ENCODE peak calls at places on chromosomes 7 and 10, in four cellular contexts. U is GM12865, A is lower lobe of right lung, J is cardiac muscle cell. O is an unnamed sample.

GRCh38 chr10:97570146-97570788 is 2.3 kb upstream of the ANKRD2 start:
- DNase-seq in U (no peak), A (no peak), J (no peak), O (peak; percentile 89)

GRCh38 chr7:116169060-116169459 is 41.3 kb upstream of the TES start:
- DNase-seq in U (no peak), A (no peak), J (no peak), O (no peak)

GRCh38 chr7:80070391-80070790 is 64.2 kb upstream of the GNAI1 start:
- DNase-seq in U (no peak), A (no peak), J (no peak), O (no peak)

GRCh38 chr7:100681491-100682227 is 8.1 kb downstream of the GNB2 start:
- DNase-seq in U (no peak), A (no peak), J (no peak), O (no peak)

GRCh38 chr10:93199221-93199681 is 125.6 kb downstream of the CYP26A1 start:
- DNase-seq in U (peak; percentile 26), A (peak; percentile 73), J (peak; percentile 58), O (no peak)

GRCh38 chr10:121608669-121609190 is 10.5 kb upstream of the FGFR2 start:
- DNase-seq in U (peak; percentile 18), A (peak; percentile 66), J (peak; percentile 59), O (peak; percentile 87)

GRCh38 chr7:158277219-158278141 is 310.1 kb downstream of the PTPRN2 start:
- DNase-seq in U (no peak), A (no peak), J (no peak), O (peak; percentile 82)

GRCh38 chr10:86179961-86180360 is 186.6 kb downstream of the GRID1 start:
- DNase-seq in U (no peak), A (no peak), J (no peak), O (peak; percentile 82)

GRCh38 chr7:27462575-27463270 is 200.0 kb downstream of the HIBADH start:
- DNase-seq in U (no peak), A (no peak), J (no peak), O (no peak)

GRCh38 chr7:43823941-43824340 is 45.4 kb downstream of the MRPS24 start:
- DNase-seq in U (no peak), A (no peak), J (no peak), O (no peak)

GRCh38 chr10:80187465-80188409 is 17.6 kb downstream of the ANXA11 start:
- DNase-seq in U (peak; percentile 51), A (peak; percentile 72), J (no peak), O (peak; percentile 57)

GRCh38 chr7:122492007-122492406 is 187.5 kb upstream of the FEZF1 start:
- DNase-seq in U (no peak), A (no peak), J (no peak), O (no peak)

GRCh38 chr7:12211054-12212050 is at the start of gene TMEM106B:
- DNase-seq in U (peak; percentile 97), A (peak; percentile 99), J (peak; percentile 97), O (peak; percentile 99)
- TF ChIP-seq CTCF in U (peak; percentile 12), A (no peak), J (no peak), O (peak; percentile 49)

GRCh38 chr7:94056796-94057207 is 52.6 kb upstream of the BET1 start:
- DNase-seq in U (no peak), A (no peak), J (no peak), O (no peak)
- TF ChIP-seq CTCF in U (no peak), A (no peak), J (no peak), O (no peak)

GRCh38 chr7:106367018-106367420 is 82.2 kb upstream of the NAMPT start:
- DNase-seq in U (peak; percentile 36), A (peak; percentile 48), J (peak; percentile 25), O (no peak)
- TF ChIP-seq CTCF in U (peak; percentile 32), A (peak; percentile 22), J (peak; percentile 46), O (peak; percentile 30)

DNA sequence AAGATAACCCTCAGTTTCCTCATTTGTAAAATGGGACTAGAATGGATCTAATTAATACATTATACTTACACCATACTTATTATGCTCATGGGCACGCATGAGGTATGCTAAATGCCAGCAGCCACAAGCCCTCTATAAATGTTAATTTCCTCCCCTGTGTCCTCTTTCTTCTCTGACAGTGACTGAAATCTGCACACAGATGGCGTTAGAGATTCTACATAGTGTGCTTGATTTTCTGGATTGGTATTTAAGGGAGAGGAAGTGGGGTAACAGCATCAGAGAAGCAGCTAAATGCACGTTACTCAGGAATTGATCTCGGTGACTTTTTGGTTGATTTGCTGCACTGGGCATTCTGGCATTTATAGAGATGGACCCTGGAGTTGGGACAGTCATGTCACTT is 568.5 kb downstream of the CALN1 start:
- DNase-seq in U (no peak), A (no peak), J (no peak), O (no peak)
- TF ChIP-seq CTCF in U (no peak), A (no peak), J (no peak), O (no peak)

GRCh38 chr7:110529175-110529574 is 561.8 kb upstream of the LRRN3 start:
- DNase-seq in U (no peak), A (no peak), J (no peak), O (no peak)

GRCh38 chr7:110539216-110539615 is 551.7 kb upstream of the LRRN3 start:
- DNase-seq in U (no peak), A (no peak), J (no peak), O (no peak)

GRCh38 chr7:110531186-110531585 is 559.7 kb upstream of the LRRN3 start:
- DNase-seq in U (peak; percentile 27), A (no peak), J (no peak), O (no peak)

DNA sequence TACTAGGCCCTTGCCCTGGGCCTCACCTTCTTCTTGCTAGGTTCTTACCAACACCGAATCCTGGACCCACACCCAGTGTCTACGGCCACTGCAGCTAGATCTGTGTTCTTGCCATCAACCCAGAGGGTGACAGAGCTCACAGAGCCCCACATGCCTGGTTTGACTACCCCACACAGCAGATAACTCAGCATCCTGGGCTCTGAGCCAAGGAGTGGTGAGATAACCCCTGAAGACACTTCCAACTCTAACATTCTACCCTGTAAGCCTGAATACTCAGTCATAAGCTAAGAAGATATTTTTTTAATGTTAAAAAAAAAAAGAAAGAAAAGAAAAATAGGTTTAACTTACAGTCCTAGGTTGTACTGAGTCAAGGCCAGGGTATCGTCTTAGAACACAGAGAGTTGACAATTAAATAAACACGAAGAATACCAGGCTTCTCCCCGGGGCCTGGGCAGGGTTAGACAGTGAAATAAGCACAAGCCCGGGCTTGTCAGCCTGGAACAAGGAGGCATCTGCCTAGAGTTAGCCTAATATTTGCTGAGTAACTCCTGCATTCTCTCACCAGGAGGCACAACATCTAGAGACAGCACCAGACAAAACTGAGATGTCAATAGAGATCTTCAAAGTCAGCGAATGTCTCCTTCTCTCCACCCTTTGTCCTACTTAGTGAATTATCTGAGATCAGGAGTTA is 556.5 kb upstream of the LRRN3 start:
- DNase-seq in U (peak; percentile 39), A (no peak), J (peak; percentile 16), O (no peak)
- TF ChIP-seq CTCF in U (no peak), A (no peak), J (no peak), O (peak; percentile 46)

GRCh38 chr10:56346845-56347415 is 14.1 kb downstream of the ZWINT start:
- DNase-seq in U (no peak), A (no peak), J (no peak), O (no peak)

GRCh38 chr10:56351909-56352630 is 9.0 kb downstream of the ZWINT start:
- DNase-seq in U (no peak), A (no peak), J (no peak), O (no peak)

GRCh38 chr10:56348101-56348500 is 13.0 kb downstream of the ZWINT start:
- DNase-seq in U (no peak), A (no peak), J (no peak), O (no peak)

GRCh38 chr10:56349611-56350010 is 11.4 kb downstream of the ZWINT start:
- DNase-seq in U (no peak), A (no peak), J (no peak), O (no peak)
- TF ChIP-seq CTCF in U (no peak), A (no peak), J (no peak), O (peak; percentile 38)

DNA sequence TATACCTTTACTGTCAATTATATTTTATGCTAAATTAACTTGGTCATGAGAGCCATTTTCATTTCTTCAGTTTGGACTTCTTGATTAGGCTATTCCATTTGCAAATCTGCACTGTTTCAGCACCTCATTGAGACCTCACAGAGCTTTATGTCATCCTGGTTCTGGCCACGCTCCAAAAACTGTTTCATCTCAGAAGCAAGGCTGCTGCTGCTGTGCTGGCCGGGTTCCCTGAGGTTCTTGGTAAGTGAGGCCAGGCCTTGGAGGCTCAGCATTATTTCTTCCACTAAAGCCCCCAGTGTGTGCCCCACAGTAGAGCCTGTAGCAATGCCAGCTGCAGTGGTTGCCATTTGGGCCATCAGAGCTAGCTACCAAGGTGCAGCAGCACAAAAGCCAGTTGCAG is 7.8 kb upstream of the ZNF485 start:
- DNase-seq in U (no peak), A (no peak), J (no peak), O (no peak)
- TF ChIP-seq CTCF in U (no peak), A (no peak), J (no peak), O (no peak)

DNA sequence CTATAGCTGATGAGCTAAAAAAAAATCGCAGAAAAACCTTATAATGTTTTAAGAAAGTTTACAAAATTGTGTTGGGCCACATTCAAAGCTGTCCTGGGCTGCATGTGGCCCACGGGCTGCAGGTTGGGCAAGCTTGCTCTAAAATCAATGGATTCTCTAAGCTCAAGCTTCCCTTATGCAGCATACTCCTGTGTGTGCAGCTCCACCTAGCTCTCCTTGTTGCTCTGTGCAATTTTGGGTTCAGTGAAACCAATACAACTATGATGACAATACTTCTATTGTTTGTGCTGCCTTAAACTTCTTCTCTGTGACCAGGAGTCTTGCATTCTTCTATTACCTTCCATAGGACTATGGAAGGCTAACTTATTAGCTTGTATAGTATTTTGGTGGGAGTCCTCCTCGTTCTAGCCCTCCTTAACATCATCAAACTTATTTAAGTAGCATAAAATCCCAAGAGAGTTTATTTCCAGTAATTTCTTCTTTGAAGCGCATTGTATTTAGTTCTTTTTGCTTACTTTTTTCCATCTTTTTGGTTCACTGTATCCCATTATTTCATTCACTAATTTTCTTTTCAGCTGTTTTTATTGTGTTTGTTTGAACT is 170.9 kb upstream of the SMIM30 start:
- DNase-seq in U (peak; percentile 30), A (no peak), J (peak; percentile 52), O (no peak)
- TF ChIP-seq CTCF in U (peak; percentile 37), A (no peak), J (peak; percentile 56), O (peak; percentile 84)